ENCODE peak calls at places on chromosomes 2 and 18, in six cellular contexts. M, I, P, W, Y and L are unnamed samples.

GRCh38 chr2:150872919-150873772 is 385.7 kb upstream of the RND3 start:
- DNase-seq in Y (no peak), M (no peak), W (no peak), P (peak), I (no peak), L (no peak)

GRCh38 chr2:182186132-182186735 is 200.6 kb downstream of the PPP1R1C start:
- DNase-seq in P (no peak), W (peak), I (no peak), Y (no peak), M (no peak), L (no peak)

GRCh38 chr2:150859872-150860271 is 372.4 kb upstream of the RND3 start:
- DNase-seq in Y (no peak), M (no peak), W (no peak), I (no peak), P (peak), L (no peak)

GRCh38 chr18:77119851-77120491 is 12.6 kb downstream of the MBP start:
- DNase-seq in I (no peak), P (no peak), M (no peak), Y (no peak), W (no peak), L (no peak)

GRCh38 chr2:172931923-172932520 is 143.6 kb upstream of the MAP3K20 start:
- DNase-seq in M (peak), I (peak), W (peak), Y (no peak), P (no peak), L (peak)

GRCh38 chr2:26655611-26656195 is 14.5 kb upstream of the CIB4 start:
- DNase-seq in W (no peak), P (peak), I (no peak), M (no peak), Y (no peak), L (no peak)

GRCh38 chr2:228048838-228049490 is 132.5 kb downstream of the SPHKAP start:
- DNase-seq in Y (peak), P (peak), I (no peak), M (peak), W (peak), L (peak)

GRCh38 chr2:240247868-240248820 is 107.7 kb upstream of the OTOS start:
- DNase-seq in I (no peak), Y (no peak), W (no peak), P (peak), M (peak), L (no peak)

GRCh38 chr2:96092580-96092877 is 23.8 kb downstream of the ADRA2B start:
- DNase-seq in Y (no peak), W (no peak), P (peak), M (peak), I (no peak), L (no peak)

GRCh38 chr2:199223791-199224190 is 233.9 kb downstream of the SATB2 start:
- DNase-seq in Y (no peak), W (peak), M (no peak), I (no peak), P (no peak), L (no peak)

GRCh38 chr2:215929602-215930335 is 83.6 kb downstream of the MREG start:
- DNase-seq in W (peak), P (no peak), Y (no peak), I (no peak), M (no peak), L (no peak)

GRCh38 chr18:35267809-35268208 is 22.2 kb downstream of the ZSCAN30 start:
- DNase-seq in P (no peak), M (no peak), Y (no peak), W (no peak), I (no peak), L (no peak)

GRCh38 chr18:70454705-70455322 is 166.0 kb downstream of the SOCS6 start:
- DNase-seq in I (no peak), Y (peak), P (no peak), M (peak), W (peak), L (no peak)

GRCh38 chr2:165793779-165794519 is at the start of gene GALNT3:
- DNase-seq in W (peak), I (peak), Y (peak), M (peak), P (peak), L (peak)

GRCh38 chr2:165911981-165912380 is 41.6 kb downstream of the TTC21B start:
- DNase-seq in P (no peak), W (no peak), I (no peak), M (no peak), Y (no peak), L (no peak)

GRCh38 chr2:85326406-85326945 is 1.3 kb downstream of the TGOLN2 start:
- DNase-seq in Y (no peak), P (no peak), M (no peak), I (no peak), W (peak), L (no peak)

GRCh38 chr2:136118819-136119716 is 1.1 kb upstream of the CXCR4 start:
- DNase-seq in W (no peak), Y (no peak), I (peak), P (peak), M (no peak), L (peak)